ENCODE peak calls at places on chromosomes 13 and 19, in seven cellular contexts. T, E, J, R, D, G and O are unnamed samples.

GRCh38 chr19:2428027-2428690 is 773 bp upstream of the TIMM13 start:
- DNase-seq in R (peak), T (peak), D (no peak), E (peak), G (no peak), J (no peak), O (no peak)

GRCh38 chr13:42992585-42993122 is 613 bp upstream of the EPSTI1 start:
- DNase-seq in G (no peak), E (no peak), T (peak), R (no peak), D (no peak), J (no peak), O (no peak)

GRCh38 chr13:59562924-59563323 is 600.8 kb downstream of the DIAPH3 start:
- DNase-seq in E (no peak), D (no peak), T (no peak), R (no peak), G (no peak), J (no peak), O (peak)

GRCh38 chr19:19860756-19861390 is 4.8 kb upstream of the ZNF253 start:
- DNase-seq in E (peak), T (no peak), J (no peak), R (no peak), D (peak), G (peak), O (peak)

GRCh38 chr13:87827479-87827878 is 156.3 kb downstream of the SLITRK5 start:
- DNase-seq in E (no peak), G (no peak), J (no peak), R (no peak), D (no peak), T (no peak), O (peak)

GRCh38 chr13:28761586-28761985 is 42.8 kb upstream of the SLC46A3 start:
- DNase-seq in G (no peak), D (no peak), J (no peak), R (no peak), T (no peak), E (no peak), O (peak)

GRCh38 chr13:102642475-102642874 is 45.7 kb downstream of the TPP2 start:
- DNase-seq in J (no peak), T (no peak), E (no peak), R (peak), D (no peak), G (no peak), O (no peak)

GRCh38 chr13:110023729-110024645 is 237.6 kb upstream of the IRS2 start:
- DNase-seq in T (no peak), R (peak), G (no peak), E (no peak), J (peak), D (no peak), O (peak)

GRCh38 chr13:41017744-41018582 is 1.2 kb downstream of the ELF1 start:
- DNase-seq in J (no peak), R (no peak), T (no peak), D (no peak), G (no peak), E (no peak), O (no peak)